ENCODE peak calls at places on chromosomes 6 and 20, in ten cellular contexts. V is HCEC 1CT; A is naive thymus-derived CD8-positive, alpha-beta T cell; M is stomach; R is Calu3; B is stimulated activated CD8-positive, alpha-beta memory T cell treated with anti-CD3 and anti-CD28 coated beads, Interleukin-2, amount 100 ng/mL, for 48 hours; I is psoas muscle; P is stimulated activated CD4-positive, alpha-beta T cell treated with anti-CD3 and anti-CD28 coated beads, Interleukin-4, amount 100 ng/mL, for 24 hours; X is PC-9; C is neural crest cell. S is an unnamed sample.

GRCh38 chr6:116468293-116468692 is 7.1 kb downstream of the CALHM6 start:
- DNase-seq in V (no peak), A (no peak), M (no peak), R (no peak), B (no peak), I (no peak), P (no peak), X (no peak), C (no peak), S (no peak)

GRCh38 chr6:143578054-143578453 is 66.5 kb upstream of the FUCA2 start:
- DNase-seq in V (no peak), A (no peak), M (no peak), R (no peak), B (no peak), I (no peak), P (no peak), X (no peak), C (no peak), S (no peak)

GRCh38 chr6:118705799-118706481 is 54.5 kb upstream of the CEP85L start:
- DNase-seq in V (peak), A (peak), M (no peak), R (peak), B (no peak), I (peak), P (no peak), X (peak), C (no peak), S (no peak)

GRCh38 chr6:28922841-28923317 is 906 bp downstream of the TRIM27 start:
- DNase-seq in V (peak), A (peak), M (peak), R (peak), B (peak), I (no peak), P (peak), X (no peak), C (peak), S (no peak)

GRCh38 chr20:61956396-61957342 is 109.0 kb downstream of the TAF4 start:
- DNase-seq in V (no peak), A (no peak), M (no peak), R (no peak), B (no peak), I (no peak), P (no peak), X (no peak), C (no peak), S (peak)

GRCh38 chr20:44217342-44218092 is 6.9 kb upstream of the OSER1 start:
- DNase-seq in V (peak), A (peak), M (peak), R (peak), B (peak), I (peak), P (peak), X (peak), C (peak), S (peak)

GRCh38 chr6:105452924-105453756 is 50.3 kb upstream of the PREP start:
- DNase-seq in V (no peak), A (peak), M (peak), R (no peak), B (peak), I (no peak), P (peak), X (no peak), C (no peak), S (no peak)

GRCh38 chr6:154080434-154081189 is 41.6 kb downstream of the OPRM1 start:
- DNase-seq in V (no peak), A (no peak), M (no peak), R (no peak), B (no peak), I (no peak), P (no peak), X (no peak), C (no peak), S (no peak)

GRCh38 chr6:106324726-106325335 is 729 bp downstream of the ATG5 start:
- DNase-seq in V (no peak), A (peak), M (no peak), R (no peak), B (no peak), I (no peak), P (no peak), X (no peak), C (no peak), S (no peak)

GRCh38 chr6:53151676-53152075 is 3.0 kb upstream of the GCM1 start:
- DNase-seq in V (no peak), A (no peak), M (no peak), R (no peak), B (no peak), I (no peak), P (no peak), X (no peak), C (no peak), S (no peak)

GRCh38 chr6:67506352-67506751 is 1128.7 kb upstream of the ADGRB3 start:
- DNase-seq in V (no peak), A (no peak), M (no peak), R (no peak), B (no peak), I (no peak), P (no peak), X (no peak), C (no peak), S (no peak)

GRCh38 chr20:36629719-36630340 is 16.2 kb downstream of the SLA2 start:
- DNase-seq in V (no peak), A (peak), M (no peak), R (no peak), B (peak), I (no peak), P (peak), X (no peak), C (no peak), S (no peak)

GRCh38 chr20:3813758-3814581 is 6.4 kb upstream of the AP5S1 start:
- DNase-seq in V (no peak), A (peak), M (peak), R (no peak), B (no peak), I (peak), P (no peak), X (no peak), C (no peak), S (no peak)

GRCh38 chr6:3850451-3851203 is 1.5 kb downstream of the FAM50B start:
- DNase-seq in V (no peak), A (no peak), M (no peak), R (no peak), B (peak), I (no peak), P (peak), X (no peak), C (no peak), S (no peak)

GRCh38 chr20:41889125-41889870 is 271.1 kb upstream of the CHD6 start:
- DNase-seq in V (no peak), A (no peak), M (no peak), R (peak), B (no peak), I (no peak), P (no peak), X (no peak), C (no peak), S (no peak)

GRCh38 chr6:143743256-143744166 is 65.7 kb downstream of the PHACTR2 start:
- DNase-seq in V (no peak), A (no peak), M (no peak), R (no peak), B (no peak), I (no peak), P (no peak), X (no peak), C (no peak), S (no peak)

GRCh38 chr20:21189761-21190523 is 64.1 kb downstream of the KIZ start:
- DNase-seq in V (no peak), A (no peak), M (no peak), R (no peak), B (no peak), I (no peak), P (no peak), X (no peak), C (peak), S (no peak)

GRCh38 chr6:6825986-6826901 is 237.7 kb downstream of the LY86 start:
- DNase-seq in V (no peak), A (no peak), M (peak), R (peak), B (no peak), I (peak), P (no peak), X (peak), C (no peak), S (no peak)

GRCh38 chr6:44422534-44422933 is 35.0 kb downstream of the CDC5L start:
- DNase-seq in V (no peak), A (no peak), M (no peak), R (no peak), B (no peak), I (no peak), P (no peak), X (no peak), C (no peak), S (no peak)

GRCh38 chr20:24691901-24692351 is 222.5 kb downstream of the SYNDIG1 start:
- DNase-seq in V (no peak), A (no peak), M (peak), R (no peak), B (no peak), I (no peak), P (no peak), X (no peak), C (no peak), S (no peak)

GRCh38 chr6:131199568-131200272 is 64.5 kb downstream of the AKAP7 start:
- DNase-seq in V (peak), A (peak), M (peak), R (peak), B (peak), I (no peak), P (peak), X (no peak), C (peak), S (peak)

GRCh38 chr6:145143379-145143778 is 591.9 kb downstream of the EPM2A start:
- DNase-seq in V (no peak), A (no peak), M (no peak), R (no peak), B (no peak), I (no peak), P (no peak), X (no peak), C (no peak), S (no peak)

GRCh38 chr6:5125152-5126006 is 40.2 kb downstream of the PPP1R3G start:
- DNase-seq in V (peak), A (no peak), M (no peak), R (peak), B (no peak), I (no peak), P (no peak), X (peak), C (no peak), S (peak)

GRCh38 chr20:12466915-12467314 is 541.9 kb upstream of the SPTLC3 start:
- DNase-seq in V (no peak), A (no peak), M (no peak), R (no peak), B (no peak), I (no peak), P (no peak), X (no peak), C (no peak), S (no peak)

GRCh38 chr6:107493158-107494057 is 3.5 kb downstream of the SOBP start:
- DNase-seq in V (peak), A (no peak), M (peak), R (no peak), B (no peak), I (peak), P (no peak), X (no peak), C (peak), S (no peak)

GRCh38 chr6:167893416-167893815 is 66.7 kb downstream of the AFDN start:
- DNase-seq in V (peak), A (no peak), M (no peak), R (peak), B (no peak), I (no peak), P (no peak), X (peak), C (no peak), S (no peak)

GRCh38 chr20:16129411-16129810 is 443.8 kb downstream of the KIF16B start:
- DNase-seq in V (no peak), A (no peak), M (no peak), R (no peak), B (no peak), I (no peak), P (no peak), X (no peak), C (no peak), S (no peak)

GRCh38 chr6:137258170-137258569 is 39.0 kb upstream of the IFNGR1 start:
- DNase-seq in V (no peak), A (no peak), M (no peak), R (no peak), B (no peak), I (no peak), P (no peak), X (peak), C (no peak), S (no peak)

GRCh38 chr6:47413752-47414516 is 63.7 kb upstream of the CD2AP start:
- DNase-seq in V (peak), A (peak), M (peak), R (no peak), B (no peak), I (no peak), P (peak), X (peak), C (no peak), S (peak)

GRCh38 chr6:121393711-121394110 is 41.7 kb upstream of the GJA1 start:
- DNase-seq in V (no peak), A (no peak), M (no peak), R (no peak), B (no peak), I (no peak), P (no peak), X (no peak), C (no peak), S (no peak)